ENCODE peak calls at places on chromosomes 2 and 18, in four cellular contexts. One of them, this sample, is unnamed.

GRCh38 chr2:9703085-9703641 is 72.4 kb upstream of the YWHAQ start:
- DNase-seq in A549: peak; percentile 90
- DNase-seq in pancreas: no peak
- DNase-seq in IMR-90: peak; percentile 71
- DNase-seq in this sample: peak; percentile 79

GRCh38 chr2:37365669-37366068 is 21.2 kb downstream of the QPCT start:
- DNase-seq in A549: no peak
- DNase-seq in pancreas: no peak
- DNase-seq in IMR-90: no peak
- DNase-seq in this sample: no peak

GRCh38 chr2:62604336-62604735 is 98.3 kb upstream of the TMEM17 start:
- DNase-seq in A549: no peak
- DNase-seq in pancreas: no peak
- DNase-seq in IMR-90: peak; percentile 33
- DNase-seq in this sample: no peak

GRCh38 chr18:33372442-33372841 is 68.1 kb downstream of the CCDC178 start:
- DNase-seq in A549: no peak
- DNase-seq in pancreas: no peak
- DNase-seq in IMR-90: no peak
- DNase-seq in this sample: no peak

GRCh38 chr18:60389314-60389713 is 16.7 kb upstream of the MC4R start:
- DNase-seq in A549: no peak
- DNase-seq in pancreas: no peak
- DNase-seq in IMR-90: no peak
- DNase-seq in this sample: no peak

GRCh38 chr2:218326315-218326714 is 30.3 kb upstream of the CATIP start:
- DNase-seq in A549: no peak
- DNase-seq in pancreas: no peak
- DNase-seq in IMR-90: no peak
- DNase-seq in this sample: no peak

GRCh38 chr2:201228271-201228911 is 31.9 kb upstream of the CASP8 start:
- DNase-seq in A549: no peak
- DNase-seq in pancreas: no peak
- DNase-seq in IMR-90: no peak
- DNase-seq in this sample: no peak

GRCh38 chr2:122491011-122491410 is 735.6 kb downstream of the TSN start:
- DNase-seq in A549: no peak
- DNase-seq in pancreas: no peak
- DNase-seq in IMR-90: no peak
- DNase-seq in this sample: no peak

GRCh38 chr18:58538604-58539386 is 90.1 kb downstream of the ALPK2 start:
- DNase-seq in A549: no peak
- DNase-seq in pancreas: no peak
- DNase-seq in IMR-90: peak; percentile 29
- DNase-seq in this sample: no peak

GRCh38 chr18:24076950-24077349 is 61.9 kb upstream of the CABYR start:
- DNase-seq in A549: no peak
- DNase-seq in pancreas: no peak
- DNase-seq in IMR-90: no peak
- DNase-seq in this sample: no peak

GRCh38 chr2:23836505-23836904 is 90.4 kb downstream of the ATAD2B start:
- DNase-seq in A549: no peak
- DNase-seq in pancreas: no peak
- DNase-seq in IMR-90: no peak
- DNase-seq in this sample: no peak

GRCh38 chr2:58571181-58571852 is 330.2 kb upstream of the FANCL start:
- DNase-seq in A549: peak; percentile 44
- DNase-seq in pancreas: no peak
- DNase-seq in IMR-90: peak; percentile 69
- DNase-seq in this sample: no peak
- TF ChIP-seq CTCF in A549: peak; percentile 86
- TF ChIP-seq CTCF in pancreas: peak; percentile 46
- TF ChIP-seq CTCF in IMR-90: peak; percentile 64
- TF ChIP-seq CTCF in this sample: peak; percentile 58

GRCh38 chr2:16071865-16072637 is 131.7 kb downstream of the MYCN start:
- DNase-seq in A549: no peak
- DNase-seq in pancreas: no peak
- DNase-seq in IMR-90: no peak
- DNase-seq in this sample: no peak
- H3K4me1 ChIP-seq in A549: no peaks in the 10 kb centered on the region
- H3K4me1 ChIP-seq in pancreas: no peaks in the 10 kb centered on the region
- H3K4me1 ChIP-seq in IMR-90: no peaks in the 10 kb centered on the region
- H3K4me1 ChIP-seq in this sample: no peaks in the 10 kb centered on the region

GRCh38 chr18:8770655-8771054 is 65.3 kb downstream of the MTCL1 start:
- DNase-seq in A549: no peak
- DNase-seq in pancreas: no peak
- DNase-seq in IMR-90: no peak
- DNase-seq in this sample: no peak

GRCh38 chr18:8769509-8769908 is 64.2 kb downstream of the MTCL1 start:
- DNase-seq in A549: no peak
- DNase-seq in pancreas: no peak
- DNase-seq in IMR-90: no peak
- DNase-seq in this sample: no peak

GRCh38 chr18:8766576-8767253 is 61.4 kb downstream of the MTCL1 start:
- DNase-seq in A549: no peak
- DNase-seq in pancreas: no peak
- DNase-seq in IMR-90: no peak
- DNase-seq in this sample: no peak

GRCh38 chr18:8765692-8766463 is 60.5 kb downstream of the MTCL1 start:
- DNase-seq in A549: no peak
- DNase-seq in pancreas: no peak
- DNase-seq in IMR-90: no peak
- DNase-seq in this sample: no peak

GRCh38 chr18:8767356-8767755 is 62.0 kb downstream of the MTCL1 start:
- DNase-seq in A549: no peak
- DNase-seq in pancreas: no peak
- DNase-seq in IMR-90: no peak
- DNase-seq in this sample: no peak
- H3K4me3 ChIP-seq in A549: no peak overlapping the region
- H3K4me3 ChIP-seq in pancreas: no peak overlapping the region
- H3K4me3 ChIP-seq in IMR-90: no peak overlapping the region
- H3K4me3 ChIP-seq in this sample: no peak overlapping the region

GRCh38 chr2:211033765-211034164 is 477.4 kb downstream of the CPS1 start:
- DNase-seq in A549: peak; percentile 0
- DNase-seq in pancreas: no peak
- DNase-seq in IMR-90: no peak
- DNase-seq in this sample: no peak

GRCh38 chr2:211035548-211036185 is 479.3 kb downstream of the CPS1 start:
- DNase-seq in A549: no peak
- DNase-seq in pancreas: no peak
- DNase-seq in IMR-90: peak; percentile 4
- DNase-seq in this sample: no peak
- TF ChIP-seq CTCF in A549: peak; percentile 38
- TF ChIP-seq CTCF in pancreas: peak; percentile 62
- TF ChIP-seq CTCF in IMR-90: peak; percentile 45
- TF ChIP-seq CTCF in this sample: peak; percentile 42

DNA sequence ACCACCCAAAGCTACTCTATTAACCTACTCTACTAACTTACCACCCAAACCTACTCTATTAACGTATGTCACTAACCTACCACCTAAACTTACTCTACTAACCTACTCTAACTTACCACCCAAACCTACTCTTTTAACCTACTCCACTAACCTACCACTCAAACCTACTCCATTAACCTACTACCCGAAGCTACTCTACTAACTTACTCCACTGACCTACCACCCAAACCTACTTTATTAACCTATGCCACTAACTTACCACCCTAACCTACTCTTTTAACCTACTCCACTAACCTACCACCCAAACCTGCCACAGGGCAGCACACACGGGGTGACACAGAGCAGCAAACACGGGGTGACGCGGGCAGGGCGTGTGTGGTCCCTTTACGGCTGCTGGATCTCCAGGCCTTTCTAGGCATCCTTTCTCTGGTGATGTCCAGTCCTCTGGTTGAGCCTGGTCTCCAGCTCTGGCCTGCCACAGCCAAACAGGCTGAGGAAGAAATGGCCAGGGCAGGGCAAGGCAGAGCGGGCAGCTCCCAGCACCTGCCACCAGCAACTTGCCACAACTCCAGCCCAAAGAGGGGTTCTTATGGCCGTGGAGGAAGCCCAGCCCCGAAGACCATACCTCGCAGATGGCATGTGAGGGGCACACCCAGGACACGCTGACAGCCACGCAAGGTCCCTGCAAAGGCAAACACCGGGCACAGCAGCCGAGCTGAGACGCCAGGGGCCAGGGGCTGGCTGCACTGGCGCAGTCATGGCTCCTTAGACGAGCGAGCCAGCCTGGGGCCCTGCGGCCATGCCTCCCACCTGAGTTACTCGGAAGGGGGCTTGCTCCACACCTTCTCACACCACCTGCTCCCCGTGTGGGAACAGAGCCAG is 25.7 kb downstream of the PXDN start:
- DNase-seq in A549: no peak
- DNase-seq in pancreas: no peak
- DNase-seq in IMR-90: no peak
- DNase-seq in this sample: peak; percentile 32
- H3K4me1 ChIP-seq in A549: peaks cover 11% of the 10 kb centered on the region
- H3K4me1 ChIP-seq in pancreas: no peaks in the 10 kb centered on the region
- H3K4me1 ChIP-seq in IMR-90: peaks cover 24% of the 10 kb centered on the region
- H3K4me1 ChIP-seq in this sample: peaks cover 42% of the 10 kb centered on the region

DNA sequence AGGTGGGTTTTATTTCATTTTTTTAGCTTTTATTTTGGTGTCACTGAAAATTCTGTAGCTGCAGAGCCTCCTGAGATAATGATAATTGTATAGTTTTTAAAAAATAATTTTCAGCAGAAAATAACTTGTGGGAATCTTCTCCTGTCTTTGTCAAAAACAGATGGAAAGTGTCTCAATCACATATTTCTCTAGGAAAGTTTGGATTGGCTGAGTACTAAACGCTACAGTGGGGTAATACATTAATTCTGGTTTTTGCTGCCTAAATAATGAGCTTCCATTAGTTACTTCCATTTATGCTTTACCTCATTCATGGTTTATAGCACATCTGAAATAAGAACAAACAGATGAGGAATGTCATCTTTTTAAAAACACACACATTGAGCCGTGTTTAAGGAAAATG is 2.2 kb downstream of the TWIST2 start:
- DNase-seq in A549: no peak
- DNase-seq in pancreas: no peak
- DNase-seq in IMR-90: peak; percentile 50
- DNase-seq in this sample: no peak
- H3K4me3 ChIP-seq in A549: no peak overlapping the region
- H3K4me3 ChIP-seq in pancreas: no peak overlapping the region
- H3K4me3 ChIP-seq in IMR-90: peak overlapping the region; percentile 90
- H3K4me3 ChIP-seq in this sample: peak overlapping the region; percentile 63

DNA sequence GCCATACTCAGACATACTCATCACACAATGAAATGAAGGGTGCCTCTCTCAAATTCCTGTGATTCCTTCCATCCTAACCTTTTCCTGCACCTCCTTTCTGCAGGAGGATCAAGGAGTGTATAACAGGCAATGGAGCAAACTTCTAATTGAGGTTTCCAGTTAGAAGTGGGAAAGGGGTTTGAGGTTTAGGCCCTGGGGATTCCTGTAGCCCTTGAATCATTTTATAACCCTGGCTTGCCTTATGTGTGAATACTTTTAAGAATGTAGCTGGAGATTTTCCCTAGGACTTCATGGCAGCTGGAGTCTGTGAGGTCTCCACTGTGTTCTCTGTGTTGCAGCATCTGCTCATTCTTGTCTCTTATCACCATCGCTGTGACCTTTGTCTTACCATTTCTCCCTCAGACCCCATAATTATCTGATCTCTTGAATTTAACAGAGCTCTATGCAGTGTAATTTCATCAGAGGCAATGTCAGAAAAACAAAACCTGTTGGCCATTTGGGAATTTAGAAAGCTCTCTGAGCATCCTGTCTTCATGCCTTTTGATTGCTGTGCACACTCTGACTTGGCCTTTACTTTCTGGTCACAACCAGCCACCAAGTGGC is 370.1 kb upstream of the SLC14A2 start:
- DNase-seq in A549: no peak
- DNase-seq in pancreas: no peak
- DNase-seq in IMR-90: no peak
- DNase-seq in this sample: no peak
- TF ChIP-seq CTCF in A549: no peak
- TF ChIP-seq CTCF in pancreas: no peak
- TF ChIP-seq CTCF in IMR-90: no peak
- TF ChIP-seq CTCF in this sample: no peak